ENCODE peak calls at places on chromosomes 12 and 14, in four cellular contexts. H is GM04504, F is spleen, L is kidney glomerular epithelial cell. U is an unnamed sample.

GRCh38 chr12:67456281-67456918 is 187.2 kb downstream of the CAND1 start:
- DNase-seq in L (no peak), F (no peak), H (peak), U (no peak)

GRCh38 chr12:14643247-14643646 is 53.2 kb downstream of the GUCY2C start:
- DNase-seq in F (no peak), L (no peak), H (no peak), U (no peak)

GRCh38 chr12:6161124-6161882 is 36.8 kb upstream of the VWF start:
- DNase-seq in H (peak), F (peak), L (no peak), U (no peak)

GRCh38 chr12:6230321-6231110 is 30.3 kb downstream of the CD9 start:
- DNase-seq in H (no peak), F (peak), L (peak), U (no peak)

GRCh38 chr14:29926701-29927595 is 699 bp downstream of the PRKD1 start:
- DNase-seq in H (no peak), F (peak), L (peak), U (peak)

GRCh38 chr14:22811752-22812151 is 3.5 kb downstream of the SLC7A7 start:
- DNase-seq in L (no peak), F (no peak), H (no peak), U (no peak)

GRCh38 chr14:94389731-94390371 is 1.4 kb upstream of the SERPINA1 start:
- DNase-seq in F (no peak), H (no peak), L (no peak), U (no peak)

GRCh38 chr14:102437997-102438922 is 71.3 kb downstream of the ANKRD9 start:
- DNase-seq in L (peak), H (peak), F (peak), U (peak)

GRCh38 chr12:109899783-109900751 is at the start of gene TCHP:
- DNase-seq in L (peak), H (peak), F (peak), U (peak)

GRCh38 chr12:48078901-48079300 is 27.0 kb downstream of the SENP1 start:
- DNase-seq in L (no peak), H (peak), F (no peak), U (no peak)

GRCh38 chr12:1846421-1847405 is 26.3 kb downstream of the LRTM2 start:
- DNase-seq in H (no peak), L (no peak), F (no peak), U (no peak)

GRCh38 chr12:123478762-123479161 is 20.8 kb downstream of the SNRNP35 start:
- DNase-seq in H (no peak), L (peak), F (no peak), U (no peak)

GRCh38 chr12:13038491-13039161 is 5.6 kb upstream of the FAM234B start:
- DNase-seq in H (peak), F (no peak), L (peak), U (no peak)

GRCh38 chr12:104006929-104007328 is 41.3 kb downstream of the TDG start:
- DNase-seq in L (peak), F (no peak), H (no peak), U (peak)

GRCh38 chr14:81070511-81070910 is 115.1 kb downstream of the TSHR start:
- DNase-seq in H (no peak), L (no peak), F (no peak), U (no peak)

GRCh38 chr12:52168019-52168717 is 23.6 kb downstream of the KRT80 start:
- DNase-seq in F (no peak), H (no peak), L (peak), U (peak)

GRCh38 chr12:47885012-47885501 is 19.7 kb downstream of the VDR start:
- DNase-seq in H (no peak), L (no peak), F (no peak), U (no peak)

GRCh38 chr12:52837341-52837741 is 3.2 kb upstream of the KRT79 start:
- DNase-seq in L (peak), F (peak), H (peak), U (peak)

GRCh38 chr14:60222820-60223219 is 26.2 kb upstream of the PPM1A start:
- DNase-seq in H (no peak), L (no peak), F (no peak), U (no peak)

GRCh38 chr12:44654641-44655625 is 221.2 kb downstream of the NELL2 start:
- DNase-seq in H (no peak), F (no peak), L (no peak), U (no peak)

GRCh38 chr12:121209221-121209620 is 708 bp upstream of the P2RX4 start:
- DNase-seq in H (no peak), L (no peak), F (peak), U (no peak)

GRCh38 chr12:45208604-45209487 is 7.0 kb upstream of the ANO6 start:
- DNase-seq in F (no peak), L (no peak), H (no peak), U (no peak)

GRCh38 chr12:92551210-92551609 is 151.6 kb upstream of the PLEKHG7 start:
- DNase-seq in H (no peak), L (no peak), F (no peak), U (no peak)

GRCh38 chr12:72872488-72872887 is 600.3 kb downstream of the TRHDE start:
- DNase-seq in L (no peak), F (no peak), H (no peak), U (no peak)

GRCh38 chr12:5165296-5165970 is 121.8 kb downstream of the KCNA5 start:
- DNase-seq in F (no peak), L (no peak), H (no peak), U (no peak)

GRCh38 chr14:53233399-53233798 is 80.3 kb upstream of the DDHD1 start:
- DNase-seq in H (no peak), F (no peak), L (no peak), U (no peak)

GRCh38 chr12:65205886-65206285 is 36.5 kb downstream of the LEMD3 start:
- DNase-seq in H (no peak), F (no peak), L (no peak), U (no peak)

U was measured in ACHN.